ENCODE peak calls at places on chromosome 11, in five cellular contexts. One of them, this sample, is unnamed.

GRCh38 chr11:4467811-4468606 is 14.4 kb upstream of the OR52K1 start:
- DNase-seq in colonic mucosa: no peak
- DNase-seq in PC-3: no peak
- DNase-seq in mucosa of descending colon: no peak
- DNase-seq in cardiac fibroblast: no peak
- DNase-seq in this sample: no peak

GRCh38 chr11:69352181-69352580 is 58.2 kb downstream of the MYEOV start:
- DNase-seq in colonic mucosa: peak; percentile 11
- DNase-seq in PC-3: no peak
- DNase-seq in mucosa of descending colon: no peak
- DNase-seq in cardiac fibroblast: no peak
- DNase-seq in this sample: no peak

GRCh38 chr11:47856186-47856585 is 8.0 kb upstream of the NUP160 start:
- DNase-seq in colonic mucosa: no peak
- DNase-seq in PC-3: no peak
- DNase-seq in mucosa of descending colon: no peak
- DNase-seq in cardiac fibroblast: peak; percentile 17
- DNase-seq in this sample: no peak

GRCh38 chr11:29208117-29208516 is 808.7 kb downstream of the KCNA4 start:
- DNase-seq in colonic mucosa: no peak
- DNase-seq in PC-3: no peak
- DNase-seq in mucosa of descending colon: no peak
- DNase-seq in cardiac fibroblast: no peak
- DNase-seq in this sample: no peak

GRCh38 chr11:90426442-90426841 is 203.6 kb upstream of the CHORDC1 start:
- DNase-seq in colonic mucosa: no peak
- DNase-seq in PC-3: no peak
- DNase-seq in mucosa of descending colon: no peak
- DNase-seq in cardiac fibroblast: no peak
- DNase-seq in this sample: no peak

GRCh38 chr11:38060930-38061329 is 1462.9 kb upstream of the RAG2 start:
- DNase-seq in colonic mucosa: no peak
- DNase-seq in PC-3: peak; percentile 11
- DNase-seq in mucosa of descending colon: no peak
- DNase-seq in cardiac fibroblast: no peak
- DNase-seq in this sample: no peak

GRCh38 chr11:87574193-87574592 is 536.5 kb downstream of the TMEM135 start:
- DNase-seq in colonic mucosa: no peak
- DNase-seq in PC-3: no peak
- DNase-seq in mucosa of descending colon: no peak
- DNase-seq in cardiac fibroblast: no peak
- DNase-seq in this sample: no peak

GRCh38 chr11:19673924-19674390 is 38.7 kb upstream of the NAV2 start:
- DNase-seq in colonic mucosa: peak; percentile 41
- DNase-seq in PC-3: no peak
- DNase-seq in mucosa of descending colon: peak; percentile 64
- DNase-seq in cardiac fibroblast: peak; percentile 69
- DNase-seq in this sample: peak; percentile 33

GRCh38 chr11:3375552-3375951 is 3.4 kb downstream of the ZNF195 start:
- DNase-seq in colonic mucosa: no peak
- DNase-seq in PC-3: no peak
- DNase-seq in mucosa of descending colon: no peak
- DNase-seq in cardiac fibroblast: peak; percentile 4
- DNase-seq in this sample: no peak

GRCh38 chr11:130180896-130181294 is 21.3 kb downstream of the ST14 start:
- DNase-seq in colonic mucosa: no peak
- DNase-seq in PC-3: no peak
- DNase-seq in mucosa of descending colon: peak; percentile 54
- DNase-seq in cardiac fibroblast: no peak
- DNase-seq in this sample: no peak

GRCh38 chr11:116079580-116079979 is 575.4 kb upstream of the CADM1 start:
- DNase-seq in colonic mucosa: no peak
- DNase-seq in PC-3: no peak
- DNase-seq in mucosa of descending colon: no peak
- DNase-seq in cardiac fibroblast: no peak
- DNase-seq in this sample: no peak

GRCh38 chr11:84524422-84525051 is 1102.6 kb downstream of the DLG2 start:
- DNase-seq in colonic mucosa: no peak
- DNase-seq in PC-3: peak; percentile 57
- DNase-seq in mucosa of descending colon: no peak
- DNase-seq in cardiac fibroblast: peak; percentile 74
- DNase-seq in this sample: no peak

GRCh38 chr11:35178862-35179261 is 39.9 kb downstream of the CD44 start:
- DNase-seq in colonic mucosa: no peak
- DNase-seq in PC-3: peak; percentile 79
- DNase-seq in mucosa of descending colon: no peak
- DNase-seq in cardiac fibroblast: no peak
- DNase-seq in this sample: no peak

GRCh38 chr11:114171257-114172054 is 111.9 kb downstream of the ZBTB16 start:
- DNase-seq in colonic mucosa: peak; percentile 65
- DNase-seq in PC-3: no peak
- DNase-seq in mucosa of descending colon: peak; percentile 87
- DNase-seq in cardiac fibroblast: peak; percentile 76
- DNase-seq in this sample: no peak

GRCh38 chr11:48109046-48109666 is 107.5 kb upstream of the OR4B1 start:
- DNase-seq in colonic mucosa: no peak
- DNase-seq in PC-3: peak; percentile 69
- DNase-seq in mucosa of descending colon: no peak
- DNase-seq in cardiac fibroblast: peak; percentile 74
- DNase-seq in this sample: no peak

GRCh38 chr11:133530501-133530835 is 1.8 kb downstream of the OPCML start:
- DNase-seq in colonic mucosa: no peak
- DNase-seq in PC-3: no peak
- DNase-seq in mucosa of descending colon: no peak
- DNase-seq in cardiac fibroblast: no peak
- DNase-seq in this sample: no peak

GRCh38 chr11:79039122-79039521 is 401.7 kb downstream of the TENM4 start:
- DNase-seq in colonic mucosa: no peak
- DNase-seq in PC-3: no peak
- DNase-seq in mucosa of descending colon: no peak
- DNase-seq in cardiac fibroblast: peak; percentile 6
- DNase-seq in this sample: no peak

GRCh38 chr11:7931168-7931567 is at the start of gene OR10A6:
- DNase-seq in colonic mucosa: no peak
- DNase-seq in PC-3: no peak
- DNase-seq in mucosa of descending colon: no peak
- DNase-seq in cardiac fibroblast: no peak
- DNase-seq in this sample: no peak

GRCh38 chr11:87180743-87181142 is 143.0 kb downstream of the TMEM135 start:
- DNase-seq in colonic mucosa: no peak
- DNase-seq in PC-3: peak; percentile 23
- DNase-seq in mucosa of descending colon: no peak
- DNase-seq in cardiac fibroblast: peak; percentile 77
- DNase-seq in this sample: no peak

GRCh38 chr11:18091731-18092130 is 14.2 kb downstream of the SAAL1 start:
- DNase-seq in colonic mucosa: no peak
- DNase-seq in PC-3: peak; percentile 4
- DNase-seq in mucosa of descending colon: no peak
- DNase-seq in cardiac fibroblast: peak; percentile 42
- DNase-seq in this sample: no peak

GRCh38 chr11:119340335-119341221 is at the start of gene C1QTNF5:
- DNase-seq in colonic mucosa: peak; percentile 77
- DNase-seq in PC-3: no peak
- DNase-seq in mucosa of descending colon: peak; percentile 79
- DNase-seq in cardiac fibroblast: peak; percentile 95
- DNase-seq in this sample: no peak

GRCh38 chr11:122394326-122394725 is 261.2 kb upstream of the UBASH3B start:
- DNase-seq in colonic mucosa: no peak
- DNase-seq in PC-3: no peak
- DNase-seq in mucosa of descending colon: no peak
- DNase-seq in cardiac fibroblast: no peak
- DNase-seq in this sample: no peak

GRCh38 chr11:8328848-8329330 is 65.2 kb upstream of the LMO1 start:
- DNase-seq in colonic mucosa: peak; percentile 74
- DNase-seq in PC-3: peak; percentile 97
- DNase-seq in mucosa of descending colon: peak; percentile 71
- DNase-seq in cardiac fibroblast: peak; percentile 69
- DNase-seq in this sample: peak; percentile 91

GRCh38 chr11:14119357-14119756 is 156.8 kb downstream of the SPON1 start:
- DNase-seq in colonic mucosa: no peak
- DNase-seq in PC-3: peak; percentile 17
- DNase-seq in mucosa of descending colon: no peak
- DNase-seq in cardiac fibroblast: no peak
- DNase-seq in this sample: no peak

GRCh38 chr11:36160115-36160514 is 129.1 kb downstream of the COMMD9 start:
- DNase-seq in colonic mucosa: no peak
- DNase-seq in PC-3: no peak
- DNase-seq in mucosa of descending colon: no peak
- DNase-seq in cardiac fibroblast: peak; percentile 30
- DNase-seq in this sample: peak; percentile 50

GRCh38 chr11:76252625-76253024 is 46.3 kb upstream of the WNT11 start:
- DNase-seq in colonic mucosa: no peak
- DNase-seq in PC-3: no peak
- DNase-seq in mucosa of descending colon: peak; percentile 4
- DNase-seq in cardiac fibroblast: no peak
- DNase-seq in this sample: no peak

GRCh38 chr11:58193403-58193802 is 4.5 kb downstream of the OR9Q2 start:
- DNase-seq in colonic mucosa: peak; percentile 39
- DNase-seq in PC-3: no peak
- DNase-seq in mucosa of descending colon: no peak
- DNase-seq in cardiac fibroblast: no peak
- DNase-seq in this sample: no peak

GRCh38 chr11:113289341-113290187 is 24.8 kb upstream of the TTC12 start:
- DNase-seq in colonic mucosa: peak; percentile 43
- DNase-seq in PC-3: peak; percentile 73
- DNase-seq in mucosa of descending colon: no peak
- DNase-seq in cardiac fibroblast: peak; percentile 58
- DNase-seq in this sample: peak; percentile 83

GRCh38 chr11:78926633-78927347 is 352.1 kb upstream of the NARS2 start:
- DNase-seq in colonic mucosa: no peak
- DNase-seq in PC-3: peak; percentile 30
- DNase-seq in mucosa of descending colon: no peak
- DNase-seq in cardiac fibroblast: no peak
- DNase-seq in this sample: no peak

GRCh38 chr11:33419956-33420355 is 162.8 kb downstream of the HIPK3 start:
- DNase-seq in colonic mucosa: no peak
- DNase-seq in PC-3: no peak
- DNase-seq in mucosa of descending colon: no peak
- DNase-seq in cardiac fibroblast: no peak
- DNase-seq in this sample: no peak

GRCh38 chr11:1565173-1565903 is 6.7 kb downstream of the DUSP8 start:
- DNase-seq in colonic mucosa: no peak
- DNase-seq in PC-3: no peak
- DNase-seq in mucosa of descending colon: peak; percentile 54
- DNase-seq in cardiac fibroblast: no peak
- DNase-seq in this sample: peak; percentile 29

GRCh38 chr11:1567052-1567720 is 4.9 kb downstream of the DUSP8 start:
- DNase-seq in colonic mucosa: peak; percentile 29
- DNase-seq in PC-3: no peak
- DNase-seq in mucosa of descending colon: peak; percentile 55
- DNase-seq in cardiac fibroblast: no peak
- DNase-seq in this sample: peak; percentile 26

GRCh38 chr11:1565904-1566247 is 6.2 kb downstream of the DUSP8 start:
- DNase-seq in colonic mucosa: no peak
- DNase-seq in PC-3: no peak
- DNase-seq in mucosa of descending colon: no peak
- DNase-seq in cardiac fibroblast: no peak
- DNase-seq in this sample: peak; percentile 15

GRCh38 chr11:1567721-1568100 is 4.4 kb downstream of the DUSP8 start:
- DNase-seq in colonic mucosa: no peak
- DNase-seq in PC-3: no peak
- DNase-seq in mucosa of descending colon: no peak
- DNase-seq in cardiac fibroblast: no peak
- DNase-seq in this sample: peak; percentile 23

DNA sequence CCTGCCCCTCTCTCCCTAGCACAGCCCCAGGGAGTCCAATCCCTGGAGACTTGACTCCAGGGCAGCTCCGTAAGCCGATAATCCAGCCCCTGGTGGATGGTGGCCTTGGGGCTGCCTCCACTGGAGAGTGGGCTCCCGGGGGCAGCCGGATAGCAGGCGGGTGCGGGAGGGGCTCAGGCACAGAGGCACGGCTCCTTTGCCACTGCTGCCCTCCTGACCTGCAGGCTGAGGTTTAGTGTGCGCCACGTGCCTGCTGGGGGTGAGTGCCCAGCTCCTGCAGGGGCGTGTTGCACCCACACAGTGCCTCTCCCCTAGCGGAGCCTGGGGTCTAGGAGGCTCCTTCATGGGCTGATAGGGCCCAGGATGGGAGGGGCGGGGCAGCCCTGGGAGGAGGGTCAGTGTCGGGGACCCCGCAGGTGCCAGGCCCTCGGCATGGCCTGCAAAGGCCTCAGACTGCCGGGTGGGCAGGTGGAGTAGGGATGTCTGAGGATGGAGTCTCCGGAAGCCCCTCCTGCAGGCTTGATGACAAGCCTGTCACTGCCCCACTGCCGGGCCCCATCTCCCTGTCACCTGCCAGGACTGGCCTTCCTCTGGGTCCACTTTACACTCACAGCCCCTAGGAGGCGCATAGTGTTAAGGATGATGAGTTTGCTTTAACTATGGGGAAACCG is 5.6 kb downstream of the DUSP8 start:
- DNase-seq in colonic mucosa: no peak
- DNase-seq in PC-3: no peak
- DNase-seq in mucosa of descending colon: no peak
- DNase-seq in cardiac fibroblast: no peak
- DNase-seq in this sample: peak; percentile 24
- TF ChIP-seq CTCF in colonic mucosa: no peak
- TF ChIP-seq CTCF in PC-3: peak; percentile 48
- TF ChIP-seq CTCF in mucosa of descending colon: no peak
- TF ChIP-seq CTCF in cardiac fibroblast: no peak
- TF ChIP-seq CTCF in this sample: no peak

GRCh38 chr11:60810583-60810982 is 25.4 kb downstream of the MS4A10 start:
- DNase-seq in colonic mucosa: peak; percentile 55
- DNase-seq in PC-3: no peak
- DNase-seq in mucosa of descending colon: no peak
- DNase-seq in cardiac fibroblast: no peak
- DNase-seq in this sample: no peak
- TF ChIP-seq CTCF in colonic mucosa: no peak
- TF ChIP-seq CTCF in PC-3: no peak
- TF ChIP-seq CTCF in mucosa of descending colon: no peak
- TF ChIP-seq CTCF in cardiac fibroblast: no peak
- TF ChIP-seq CTCF in this sample: no peak

GRCh38 chr11:60336767-60337391 is 9.8 kb downstream of the MS4A6E start:
- DNase-seq in colonic mucosa: no peak
- DNase-seq in PC-3: no peak
- DNase-seq in mucosa of descending colon: no peak
- DNase-seq in cardiac fibroblast: no peak
- DNase-seq in this sample: no peak

GRCh38 chr11:60328460-60328859 is 1.4 kb downstream of the MS4A6E start:
- DNase-seq in colonic mucosa: no peak
- DNase-seq in PC-3: no peak
- DNase-seq in mucosa of descending colon: no peak
- DNase-seq in cardiac fibroblast: no peak
- DNase-seq in this sample: no peak

GRCh38 chr11:60332923-60333322 is 5.9 kb downstream of the MS4A6E start:
- DNase-seq in colonic mucosa: no peak
- DNase-seq in PC-3: no peak
- DNase-seq in mucosa of descending colon: no peak
- DNase-seq in cardiac fibroblast: no peak
- DNase-seq in this sample: no peak

GRCh38 chr11:60338053-60338452 is 11.0 kb downstream of the MS4A6E start:
- DNase-seq in colonic mucosa: no peak
- DNase-seq in PC-3: no peak
- DNase-seq in mucosa of descending colon: no peak
- DNase-seq in cardiac fibroblast: no peak
- DNase-seq in this sample: no peak

GRCh38 chr11:60334005-60334620 is 7.1 kb downstream of the MS4A6E start:
- DNase-seq in colonic mucosa: peak; percentile 79
- DNase-seq in PC-3: peak; percentile 81
- DNase-seq in mucosa of descending colon: no peak
- DNase-seq in cardiac fibroblast: peak; percentile 45
- DNase-seq in this sample: peak; percentile 78
- TF ChIP-seq CTCF in colonic mucosa: peak; percentile 73
- TF ChIP-seq CTCF in PC-3: peak; percentile 82
- TF ChIP-seq CTCF in mucosa of descending colon: peak; percentile 77
- TF ChIP-seq CTCF in cardiac fibroblast: peak; percentile 85
- TF ChIP-seq CTCF in this sample: peak; percentile 94

GRCh38 chr11:109236696-109237095 is 185.3 kb upstream of the C11orf87 start:
- DNase-seq in colonic mucosa: no peak
- DNase-seq in PC-3: no peak
- DNase-seq in mucosa of descending colon: no peak
- DNase-seq in cardiac fibroblast: peak; percentile 25
- DNase-seq in this sample: no peak
- TF ChIP-seq CTCF in colonic mucosa: no peak
- TF ChIP-seq CTCF in PC-3: no peak
- TF ChIP-seq CTCF in mucosa of descending colon: no peak
- TF ChIP-seq CTCF in cardiac fibroblast: no peak
- TF ChIP-seq CTCF in this sample: no peak

This sample was measured in glutamatergic neuron.